ENCODE peak calls at places on chromosomes 11 and 22, in four cellular contexts. E is Kasumi-1, W is stomach, N is left ventricle myocardium superior. G is an unnamed sample.

GRCh38 chr11:69297225-69297925 is 3.4 kb downstream of the MYEOV start:
- DNase-seq in E (peak), W (peak), N (peak), G (peak)

GRCh38 chr22:27866136-27867091 is 52.6 kb downstream of the PITPNB start:
- DNase-seq in E (no peak), W (peak), N (peak), G (no peak)

GRCh38 chr11:126992804-126993111 is 7.8 kb downstream of the KIRREL3 start:
- DNase-seq in E (no peak), W (no peak), N (no peak), G (no peak)

GRCh38 chr11:114219559-114220349 is 76.4 kb upstream of the NNMT start:
- DNase-seq in E (no peak), W (no peak), N (no peak), G (no peak)

GRCh38 chr11:43419460-43419859 is 60.7 kb downstream of the TTC17 start:
- DNase-seq in E (peak), W (peak), N (no peak), G (no peak)

GRCh38 chr11:93939084-93939780 is 81.9 kb upstream of the HEPHL1 start:
- DNase-seq in E (no peak), W (no peak), N (no peak), G (no peak)

GRCh38 chr11:125517116-125517804 is 21.2 kb upstream of the FEZ1 start:
- DNase-seq in E (no peak), W (no peak), N (no peak), G (no peak)

GRCh38 chr11:76512851-76513653 is 68.2 kb downstream of the EMSY start:
- DNase-seq in E (peak), W (no peak), N (no peak), G (no peak)

GRCh38 chr22:32618461-32619140 is 144.0 kb downstream of the FBXO7 start:
- DNase-seq in E (no peak), W (no peak), N (peak), G (peak)

GRCh38 chr11:62324738-62325556 is 12.3 kb upstream of the ASRGL1 start:
- DNase-seq in E (peak), W (no peak), N (peak), G (peak)

GRCh38 chr11:859394-860131 is 16.9 kb downstream of the TSPAN4 start:
- DNase-seq in E (peak), W (peak), N (peak), G (peak)

GRCh38 chr22:47452184-47452583 is 689.7 kb downstream of the TBC1D22A start:
- DNase-seq in E (no peak), W (no peak), N (no peak), G (no peak)

GRCh38 chr11:68822546-68822945 is 19.2 kb downstream of the CPT1A start:
- DNase-seq in E (no peak), W (no peak), N (no peak), G (no peak)